ENCODE peak calls at places on chromosomes 6 and 20, in six cellular contexts. S, D, N, M, R and O are unnamed samples.

GRCh38 chr6:157539900-157540752 is 159.1 kb downstream of the ZDHHC14 start:
- DNase-seq in N (no peak), D (no peak), M (no peak), R (no peak), S (no peak), O (no peak)

GRCh38 chr6:16762265-16762546 is 946 bp upstream of the ATXN1 start:
- DNase-seq in S (no peak), M (no peak), D (no peak), N (no peak), R (no peak), O (peak)

GRCh38 chr6:167747152-167747427 is 79.6 kb upstream of the AFDN start:
- DNase-seq in D (no peak), S (no peak), N (no peak), M (no peak), R (no peak), O (no peak)

GRCh38 chr6:12490376-12490903 is 200.3 kb downstream of the EDN1 start:
- DNase-seq in R (no peak), S (no peak), M (peak), D (no peak), N (no peak), O (peak)

GRCh38 chr6:30612687-30613248 is 4.3 kb downstream of the PPP1R10 start:
- DNase-seq in R (no peak), D (no peak), M (no peak), S (no peak), N (no peak), O (peak)

GRCh38 chr6:71393471-71393870 is 104.9 kb downstream of the OGFRL1 start:
- DNase-seq in S (no peak), M (no peak), R (no peak), D (no peak), N (no peak), O (peak)

GRCh38 chr6:167139761-167140160 is 16.9 kb downstream of the CCR6 start:
- DNase-seq in N (no peak), S (no peak), R (no peak), D (no peak), M (no peak), O (no peak)

GRCh38 chr6:1700283-1700967 is 90.7 kb downstream of the FOXC1 start:
- DNase-seq in D (no peak), S (no peak), N (no peak), R (no peak), M (no peak), O (no peak)

GRCh38 chr6:136793348-136793747 is 1.1 kb upstream of the MAP3K5 start:
- DNase-seq in S (no peak), M (no peak), D (no peak), N (no peak), R (no peak), O (no peak)

GRCh38 chr20:37649635-37650244 is 44.1 kb upstream of the CTNNBL1 start:
- DNase-seq in D (no peak), S (no peak), R (no peak), M (no peak), N (no peak), O (no peak)

GRCh38 chr6:169495601-169496000 is 206.2 kb downstream of the WDR27 start:
- DNase-seq in M (peak), S (no peak), R (no peak), D (no peak), N (no peak), O (peak)